ENCODE peak calls at places on chromosomes 12 and 14, in nine cellular contexts. I is HFF-Myc; B is HCT116; K is Peyer's patch; P is AG10803; Y is CD4-positive, alpha-beta T cell; D is breast epithelium; E is spleen; J is transverse colon. L is an unnamed sample.

GRCh38 chr12:46209165-46209564 is 59.7 kb downstream of the SLC38A1 start:
- DNase-seq in K (no peak), D (no peak), J (no peak), E (no peak), P (peak; percentile 40), I (no peak), Y (no peak), B (no peak), L (no peak)

GRCh38 chr12:52977195-52977594 is 28.3 kb downstream of the KRT18 start:
- DNase-seq in J (no peak), B (no peak), Y (no peak), K (no peak), P (no peak), E (no peak), D (no peak), I (no peak), L (no peak)

GRCh38 chr14:36451346-36452065 is 68.5 kb downstream of the NKX2-1 start:
- DNase-seq in J (no peak), B (no peak), K (no peak), Y (no peak), D (no peak), P (no peak), I (no peak), E (no peak), L (no peak)

GRCh38 chr14:51701956-51702355 is 50.2 kb downstream of the FRMD6 start:
- DNase-seq in Y (no peak), B (no peak), E (no peak), K (no peak), I (no peak), J (no peak), P (no peak), D (no peak), L (no peak)

GRCh38 chr12:107845980-107846659 is 71.6 kb downstream of the ASCL4 start:
- DNase-seq in D (no peak), K (no peak), P (no peak), I (no peak), B (no peak), J (no peak), E (no peak), Y (no peak), L (no peak)

GRCh38 chr14:58243790-58244555 is 670 bp upstream of the PSMA3 start:
- DNase-seq in P (no peak), J (no peak), D (no peak), E (no peak), Y (no peak), B (peak; percentile 26), K (no peak), I (no peak), L (no peak)

GRCh38 chr12:47900480-47901129 is 4.2 kb downstream of the VDR start:
- DNase-seq in E (no peak), B (peak; percentile 29), Y (no peak), I (no peak), J (peak; percentile 65), D (peak; percentile 57), K (peak; percentile 73), P (peak; percentile 40), L (no peak)

GRCh38 chr12:69936214-69936731 is 111.2 kb downstream of the MYRFL start:
- DNase-seq in E (no peak), I (no peak), J (no peak), P (no peak), Y (no peak), B (no peak), K (no peak), D (peak; percentile 55), L (no peak)

GRCh38 chr14:100384277-100384676 is 61.1 kb downstream of the SLC25A47 start:
- DNase-seq in I (no peak), Y (no peak), J (no peak), E (no peak), D (no peak), P (no peak), B (no peak), K (no peak), L (no peak)

GRCh38 chr14:104550340-104550848 is 29.2 kb upstream of the C14orf180 start:
- DNase-seq in B (no peak), I (no peak), E (peak; percentile 51), D (no peak), K (peak; percentile 24), Y (no peak), P (no peak), J (no peak), L (peak; percentile 3)

GRCh38 chr12:27822076-27822712 is 42.2 kb upstream of the MANSC4 start:
- DNase-seq in D (no peak), E (no peak), Y (peak; percentile 53), J (no peak), P (peak; percentile 46), K (no peak), I (peak; percentile 76), B (peak; percentile 22), L (no peak)

GRCh38 chr14:51652168-51653095 is 722 bp downstream of the FRMD6 start:
- DNase-seq in J (peak; percentile 35), I (no peak), B (no peak), E (peak; percentile 90), K (no peak), Y (no peak), D (peak; percentile 55), P (no peak), L (no peak)

GRCh38 chr12:51401900-51402299 is 10.7 kb upstream of the GALNT6 start:
- DNase-seq in J (no peak), E (no peak), I (no peak), B (no peak), K (no peak), D (no peak), Y (no peak), P (no peak), L (no peak)

GRCh38 chr12:52617403-52617785 is 965 bp downstream of the KRT73 start:
- DNase-seq in B (no peak), J (no peak), E (no peak), K (no peak), P (no peak), D (no peak), Y (no peak), I (no peak), L (no peak)

GRCh38 chr14:69154779-69155178 is 1.9 kb upstream of the DCAF5 start:
- DNase-seq in E (no peak), K (no peak), B (no peak), I (no peak), D (no peak), J (no peak), P (no peak), Y (no peak), L (no peak)

GRCh38 chr12:45217846-45218245 is 2.0 kb downstream of the ANO6 start:
- DNase-seq in P (no peak), B (no peak), D (no peak), E (no peak), I (no peak), Y (no peak), K (no peak), J (no peak), L (no peak)

GRCh38 chr12:14554281-14555008 is 13.2 kb downstream of the PLBD1 start:
- DNase-seq in I (no peak), K (peak; percentile 88), E (peak; percentile 84), D (peak; percentile 89), B (peak; percentile 13), P (peak; percentile 1), Y (no peak), J (peak; percentile 94), L (peak; percentile 54)

GRCh38 chr12:127964717-127965116 is 302.3 kb upstream of the TMEM132C start:
- DNase-seq in K (no peak), Y (no peak), D (no peak), E (no peak), P (peak; percentile 44), B (no peak), J (no peak), I (no peak), L (no peak)
- TF ChIP-seq CTCF in K (no peak), Y (no peak), D (no peak), E (no peak), P (peak; percentile 52), B (no peak), J (peak; percentile 24), I (no peak), L (no peak)

GRCh38 chr12:54021006-54021405 is 7.2 kb upstream of the HOXC6 start:
- DNase-seq in D (no peak), K (no peak), P (no peak), E (no peak), Y (no peak), I (no peak), B (no peak), J (no peak), L (no peak)

GRCh38 chr12:54019924-54020586 is 8.2 kb upstream of the HOXC6 start:
- DNase-seq in I (no peak), E (no peak), Y (no peak), P (peak; percentile 70), B (no peak), D (no peak), J (no peak), K (no peak), L (no peak)

GRCh38 chr12:54022960-54023884 is 5.0 kb upstream of the HOXC6 start:
- DNase-seq in E (peak; percentile 15), P (no peak), I (no peak), B (no peak), J (no peak), K (no peak), Y (no peak), D (no peak), L (no peak)

GRCh38 chr12:54020587-54020969 is 7.7 kb upstream of the HOXC6 start:
- DNase-seq in D (no peak), I (no peak), P (no peak), B (no peak), E (no peak), J (no peak), K (no peak), Y (no peak), L (no peak)

DNA sequence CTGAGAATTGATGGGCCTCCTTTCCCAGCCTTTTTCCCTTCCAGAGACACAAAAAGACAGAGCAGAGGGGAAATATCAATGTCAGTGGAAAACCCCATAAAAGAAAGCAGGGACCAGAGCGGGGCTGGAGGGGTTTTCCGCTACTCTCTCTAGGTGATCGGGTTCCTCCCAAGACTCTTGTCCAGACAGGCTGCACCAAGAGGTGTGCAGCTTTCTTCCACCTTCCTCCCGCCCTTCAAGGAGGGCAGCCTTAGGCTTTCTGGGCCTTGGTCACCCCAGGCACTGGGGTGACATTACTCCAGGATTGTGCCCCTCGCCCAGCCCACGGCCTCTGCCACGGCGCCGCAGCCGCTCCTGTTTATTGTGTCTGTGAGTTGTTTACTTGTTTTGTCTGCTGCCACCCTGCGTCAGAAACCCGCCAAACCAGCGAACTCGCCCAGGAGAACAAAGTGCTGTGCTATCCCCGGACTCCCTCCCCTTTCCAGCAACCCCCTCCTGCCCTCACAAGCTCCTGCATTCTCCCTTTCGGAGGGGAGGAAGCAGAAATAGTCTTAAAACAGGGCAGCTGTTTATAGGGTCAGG is 6.7 kb upstream of the HOXC6 start:
- DNase-seq in I (no peak), P (peak; percentile 66), D (peak; percentile 59), K (no peak), E (no peak), B (no peak), J (no peak), Y (no peak), L (no peak)
- TF ChIP-seq CTCF in I (no peak), P (peak; percentile 43), D (peak; percentile 16), K (no peak), E (no peak), B (peak; percentile 45), J (no peak), Y (no peak), L (no peak)

GRCh38 chr12:57278465-57279453 is 27.8 kb upstream of the STAC3 start:
- DNase-seq in D (no peak), J (no peak), Y (no peak), I (no peak), E (no peak), P (no peak), B (no peak), K (no peak), L (no peak)
- TF ChIP-seq CTCF in D (no peak), J (no peak), Y (no peak), I (no peak), E (no peak), P (no peak), B (no peak), K (no peak), L (no peak)

GRCh38 chr14:73173092-73173735 is 36.9 kb downstream of the PSEN1 start:
- DNase-seq in D (no peak), K (no peak), B (peak; percentile 31), E (no peak), Y (no peak), I (peak; percentile 31), J (no peak), P (peak; percentile 61), L (no peak)
- TF ChIP-seq CTCF in D (peak; percentile 40), K (peak; percentile 3), B (peak; percentile 36), E (peak; percentile 24), Y (peak; percentile 38), I (peak; percentile 41), J (peak; percentile 31), P (peak; percentile 63), L (no peak)